ENCODE peak calls at places on chromosomes 12 and 14, in eight cellular contexts. D is sigmoid colon, Z is K562, N is HCT116, E is HepG2, R is transverse colon, O is GM23338, L is GM12891. K is an unnamed sample.

GRCh38 chr12:3332190-3332589 is 158.8 kb upstream of the PRMT8 start:
- DNase-seq in D (no peak), Z (no peak), N (no peak), E (no peak), R (no peak), O (no peak), L (no peak), K (no peak)

GRCh38 chr14:49975286-49975685 is 82.4 kb downstream of the ARF6 start:
- DNase-seq in D (no peak), Z (no peak), N (peak), E (no peak), R (no peak), O (no peak), L (no peak), K (peak)

GRCh38 chr12:95413576-95413975 is 60.4 kb upstream of the METAP2 start:
- DNase-seq in D (no peak), Z (no peak), N (no peak), E (no peak), R (no peak), O (no peak), L (no peak), K (no peak)

GRCh38 chr14:33120966-33121365 is 182.3 kb downstream of the NPAS3 start:
- DNase-seq in D (no peak), Z (no peak), N (no peak), E (no peak), R (no peak), O (no peak), L (no peak), K (no peak)

GRCh38 chr12:127170271-127171180 is 1096.4 kb upstream of the TMEM132C start:
- DNase-seq in D (no peak), Z (no peak), N (no peak), E (no peak), R (no peak), O (no peak), L (no peak), K (no peak)

GRCh38 chr12:45669093-45669492 is 60.4 kb upstream of the ARID2 start:
- DNase-seq in D (no peak), Z (no peak), N (no peak), E (no peak), R (no peak), O (no peak), L (no peak), K (no peak)

GRCh38 chr12:51009038-51009437 is 17.1 kb downstream of the SLC11A2 start:
- DNase-seq in D (peak), Z (no peak), N (no peak), E (no peak), R (peak), O (no peak), L (no peak), K (no peak)

GRCh38 chr12:5796171-5797091 is 148.6 kb downstream of the ANO2 start:
- DNase-seq in D (no peak), Z (peak), N (no peak), E (peak), R (peak), O (peak), L (peak), K (peak)

GRCh38 chr12:64696065-64696741 is 63.0 kb downstream of the GNS start:
- DNase-seq in D (no peak), Z (no peak), N (no peak), E (peak), R (no peak), O (no peak), L (no peak), K (no peak)

GRCh38 chr14:70698288-70698687 is 56.6 kb downstream of the TTC9 start:
- DNase-seq in D (no peak), Z (peak), N (no peak), E (peak), R (peak), O (no peak), L (no peak), K (no peak)

GRCh38 chr14:41607119-41607785 is 576 bp downstream of the LRFN5 start:
- DNase-seq in D (no peak), Z (no peak), N (no peak), E (no peak), R (no peak), O (peak), L (no peak), K (no peak)

GRCh38 chr14:91883770-91884169 is 16.4 kb upstream of the TC2N start:
- DNase-seq in D (peak), Z (no peak), N (no peak), E (no peak), R (no peak), O (no peak), L (no peak), K (no peak)

GRCh38 chr12:76623929-76624328 is 64.4 kb upstream of the OSBPL8 start:
- DNase-seq in D (no peak), Z (no peak), N (peak), E (no peak), R (peak), O (no peak), L (no peak), K (no peak)

GRCh38 chr12:83573676-83574075 is 887.0 kb downstream of the TMTC2 start:
- DNase-seq in D (no peak), Z (no peak), N (peak), E (no peak), R (no peak), O (no peak), L (no peak), K (no peak)

GRCh38 chr14:90820958-90821357 is 4.7 kb upstream of the TTC7B start:
- DNase-seq in D (no peak), Z (no peak), N (no peak), E (no peak), R (peak), O (no peak), L (peak), K (no peak)

GRCh38 chr12:106284294-106285105 is 18.0 kb upstream of the TCP11L2 start:
- DNase-seq in D (no peak), Z (no peak), N (no peak), E (peak), R (no peak), O (no peak), L (no peak), K (no peak)

GRCh38 chr12:54355104-54355815 is 9.0 kb downstream of the GPR84 start:
- DNase-seq in D (no peak), Z (no peak), N (no peak), E (no peak), R (no peak), O (peak), L (no peak), K (no peak)

GRCh38 chr14:61608245-61609142 is 86.8 kb upstream of the HIF1A start:
- DNase-seq in D (no peak), Z (no peak), N (no peak), E (peak), R (no peak), O (no peak), L (no peak), K (no peak)

GRCh38 chr12:120790114-120790513 is 64.5 kb downstream of the ACADS start:
- DNase-seq in D (no peak), Z (no peak), N (no peak), E (no peak), R (no peak), O (no peak), L (no peak), K (no peak)

GRCh38 chr14:49545716-49546115 is 40.5 kb downstream of the RPS29 start:
- DNase-seq in D (no peak), Z (no peak), N (no peak), E (no peak), R (no peak), O (peak), L (no peak), K (no peak)

GRCh38 chr12:47433876-47434275 is 272.0 kb downstream of the RPAP3 start:
- DNase-seq in D (no peak), Z (no peak), N (no peak), E (no peak), R (no peak), O (no peak), L (no peak), K (no peak)

GRCh38 chr14:35883677-35884293 is 57.6 kb downstream of the BRMS1L start:
- DNase-seq in D (no peak), Z (no peak), N (no peak), E (peak), R (peak), O (peak), L (no peak), K (peak)

GRCh38 chr12:121648458-121649028 is 20.9 kb downstream of the MORN3 start:
- DNase-seq in D (no peak), Z (no peak), N (no peak), E (no peak), R (no peak), O (no peak), L (no peak), K (no peak)

GRCh38 chr12:88052686-88053085 is 23.5 kb upstream of the C12orf50 start:
- DNase-seq in D (no peak), Z (peak), N (peak), E (peak), R (peak), O (peak), L (no peak), K (no peak)

GRCh38 chr12:51686727-51687126 is 95.7 kb downstream of the SCN8A start:
- DNase-seq in D (no peak), Z (no peak), N (no peak), E (no peak), R (no peak), O (no peak), L (no peak), K (no peak)

GRCh38 chr12:20631711-20632110 is 63.4 kb upstream of the SLCO1C1 start:
- DNase-seq in D (no peak), Z (no peak), N (no peak), E (no peak), R (no peak), O (no peak), L (no peak), K (no peak)

GRCh38 chr12:96197503-96198272 is 3.5 kb downstream of the ELK3 start:
- DNase-seq in D (no peak), Z (no peak), N (peak), E (no peak), R (no peak), O (no peak), L (no peak), K (no peak)

GRCh38 chr14:103041464-103041863 is 15.9 kb downstream of the CDC42BPB start:
- DNase-seq in D (no peak), Z (no peak), N (no peak), E (no peak), R (no peak), O (no peak), L (no peak), K (no peak)

GRCh38 chr12:104345234-104346066 is 41.9 kb downstream of the EID3 start:
- DNase-seq in D (no peak), Z (no peak), N (no peak), E (no peak), R (no peak), O (no peak), L (no peak), K (no peak)

DNA sequence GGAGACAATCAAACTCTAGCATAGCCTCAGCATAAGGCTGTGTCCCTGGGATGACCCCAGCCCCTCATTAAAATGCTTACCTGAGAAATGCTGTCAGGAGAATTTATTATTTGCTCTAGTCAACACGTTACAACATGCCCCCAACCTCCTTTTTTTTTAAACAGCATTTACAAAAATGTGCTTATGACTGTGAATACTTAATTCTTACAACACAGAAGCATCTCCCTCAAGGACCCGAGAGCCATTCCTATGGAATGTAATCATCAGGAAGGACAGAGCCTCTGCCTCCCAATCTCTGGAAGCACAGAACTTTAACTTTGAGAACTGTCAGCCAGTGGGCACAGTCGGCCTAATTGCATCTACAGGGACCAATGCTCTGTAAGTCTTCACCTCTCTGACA is 136.6 kb upstream of the OVCH1 start:
- DNase-seq in D (no peak), Z (no peak), N (no peak), E (no peak), R (no peak), O (no peak), L (no peak), K (no peak)
- TF ChIP-seq POLR2AphosphoS5 in D (no peak), Z (no peak), N (no peak), E (no peak), R (no peak), O (no peak), L (no peak), K (no peak)

GRCh38 chr12:11838403-11838802 is 188.9 kb downstream of the ETV6 start:
- DNase-seq in D (no peak), Z (no peak), N (no peak), E (no peak), R (no peak), O (no peak), L (no peak), K (no peak)
- TF ChIP-seq POLR2AphosphoS5 in D (peak), Z (no peak), N (no peak), E (no peak), R (no peak), O (no peak), L (no peak), K (no peak)

DNA sequence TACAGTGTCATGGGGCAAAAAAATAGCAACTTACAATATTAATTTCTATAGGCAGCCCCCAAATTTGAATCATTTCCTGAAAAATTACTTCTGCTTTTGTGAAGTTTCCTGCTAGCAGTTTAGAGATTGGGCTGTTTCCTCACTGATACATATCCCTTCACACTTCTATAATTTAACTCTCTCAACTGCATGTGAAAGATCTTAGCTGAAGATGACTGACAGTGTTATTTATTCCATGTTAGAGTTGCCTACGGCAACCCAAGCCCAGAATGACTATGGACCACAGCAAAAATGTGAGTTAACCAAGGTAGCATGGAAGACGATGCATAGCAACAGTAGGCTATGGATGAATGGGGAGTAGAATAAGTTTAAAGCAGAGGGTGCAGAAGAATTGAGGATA is at the start of gene KLRG1:
- DNase-seq in D (no peak), Z (no peak), N (no peak), E (no peak), R (no peak), O (no peak), L (no peak), K (no peak)
- TF ChIP-seq POLR2AphosphoS5 in D (no peak), Z (no peak), N (no peak), E (no peak), R (no peak), O (no peak), L (no peak), K (no peak)

DNA sequence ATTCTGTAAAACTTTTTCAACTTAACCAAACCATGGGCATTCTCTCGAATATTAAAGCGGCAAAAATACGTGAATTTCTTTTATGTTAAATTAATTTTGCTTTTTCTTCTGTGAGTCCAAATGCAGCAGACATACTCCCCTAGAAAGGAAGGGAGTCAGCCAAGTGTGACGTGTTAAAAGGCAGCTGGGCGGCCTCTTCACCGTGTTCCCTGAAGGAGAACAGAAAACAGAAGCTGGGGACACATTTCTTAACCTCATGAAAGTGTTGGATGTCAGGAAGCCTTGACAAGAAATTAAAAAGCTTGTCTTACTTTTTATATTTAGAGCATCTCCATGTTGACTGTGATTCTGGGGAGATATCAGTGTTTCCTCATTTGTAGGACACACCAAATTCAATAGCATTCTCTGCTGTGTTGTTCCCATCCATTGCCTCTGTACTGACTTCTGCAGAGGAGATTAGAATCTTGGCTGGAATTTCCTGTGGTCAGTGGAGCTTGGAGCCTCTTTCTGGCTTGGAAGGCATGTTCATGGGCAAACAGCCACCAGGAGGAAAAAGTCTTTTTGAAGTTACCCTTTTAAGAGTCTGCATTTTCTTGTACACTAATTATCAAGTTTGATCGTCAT is 93.7 kb downstream of the RMST start:
- DNase-seq in D (no peak), Z (no peak), N (no peak), E (peak), R (no peak), O (peak), L (no peak), K (no peak)
- TF ChIP-seq POLR2AphosphoS5 in D (no peak), Z (no peak), N (no peak), E (no peak), R (no peak), O (no peak), L (no peak), K (peak)

GRCh38 chr14:52877628-52878027 is 73.2 kb downstream of the FERMT2 start:
- DNase-seq in D (no peak), Z (no peak), N (no peak), E (no peak), R (no peak), O (no peak), L (no peak), K (no peak)

GRCh38 chr14:52878469-52878868 is 72.4 kb downstream of the FERMT2 start:
- DNase-seq in D (no peak), Z (no peak), N (no peak), E (no peak), R (no peak), O (no peak), L (no peak), K (no peak)

GRCh38 chr14:52876311-52876710 is 74.5 kb downstream of the FERMT2 start:
- DNase-seq in D (no peak), Z (no peak), N (no peak), E (no peak), R (no peak), O (peak), L (no peak), K (no peak)

GRCh38 chr14:52875707-52876106 is 75.1 kb downstream of the FERMT2 start:
- DNase-seq in D (no peak), Z (no peak), N (no peak), E (no peak), R (no peak), O (no peak), L (no peak), K (no peak)

DNA sequence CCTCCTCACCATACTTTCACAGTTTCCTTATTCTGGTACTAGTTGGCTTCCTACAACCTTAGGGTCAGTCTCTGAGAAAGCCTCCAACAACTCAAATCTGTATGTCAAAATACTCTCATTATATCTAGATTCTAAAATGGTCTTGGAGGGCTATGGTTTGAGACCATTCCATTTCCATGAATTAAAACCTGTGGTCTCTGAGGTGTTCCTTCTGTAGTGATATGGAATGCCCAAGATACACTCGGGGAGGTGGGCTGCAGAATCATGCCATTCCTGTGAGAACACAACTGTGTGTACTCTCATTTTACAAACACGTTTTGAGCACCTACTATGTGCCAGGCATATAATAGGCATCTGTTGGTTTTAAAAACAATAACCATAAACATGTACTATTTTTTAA is 74.0 kb downstream of the FERMT2 start:
- DNase-seq in D (no peak), Z (no peak), N (no peak), E (no peak), R (no peak), O (no peak), L (no peak), K (no peak)
- TF ChIP-seq POLR2AphosphoS5 in D (no peak), Z (no peak), N (no peak), E (no peak), R (no peak), O (no peak), L (no peak), K (no peak)

GRCh38 chr12:118571730-118572129 is 195.4 kb downstream of the SUDS3 start:
- DNase-seq in D (no peak), Z (no peak), N (no peak), E (no peak), R (no peak), O (no peak), L (no peak), K (no peak)
- TF ChIP-seq POLR2AphosphoS5 in D (peak), Z (no peak), N (no peak), E (no peak), R (no peak), O (no peak), L (no peak), K (no peak)

GRCh38 chr14:105330491-105330895 is 15.9 kb downstream of the PACS2 start:
- DNase-seq in D (no peak), Z (no peak), N (no peak), E (no peak), R (no peak), O (no peak), L (no peak), K (no peak)
- TF ChIP-seq POLR2AphosphoS5 in D (no peak), Z (no peak), N (no peak), E (no peak), R (no peak), O (no peak), L (no peak), K (no peak)

DNA sequence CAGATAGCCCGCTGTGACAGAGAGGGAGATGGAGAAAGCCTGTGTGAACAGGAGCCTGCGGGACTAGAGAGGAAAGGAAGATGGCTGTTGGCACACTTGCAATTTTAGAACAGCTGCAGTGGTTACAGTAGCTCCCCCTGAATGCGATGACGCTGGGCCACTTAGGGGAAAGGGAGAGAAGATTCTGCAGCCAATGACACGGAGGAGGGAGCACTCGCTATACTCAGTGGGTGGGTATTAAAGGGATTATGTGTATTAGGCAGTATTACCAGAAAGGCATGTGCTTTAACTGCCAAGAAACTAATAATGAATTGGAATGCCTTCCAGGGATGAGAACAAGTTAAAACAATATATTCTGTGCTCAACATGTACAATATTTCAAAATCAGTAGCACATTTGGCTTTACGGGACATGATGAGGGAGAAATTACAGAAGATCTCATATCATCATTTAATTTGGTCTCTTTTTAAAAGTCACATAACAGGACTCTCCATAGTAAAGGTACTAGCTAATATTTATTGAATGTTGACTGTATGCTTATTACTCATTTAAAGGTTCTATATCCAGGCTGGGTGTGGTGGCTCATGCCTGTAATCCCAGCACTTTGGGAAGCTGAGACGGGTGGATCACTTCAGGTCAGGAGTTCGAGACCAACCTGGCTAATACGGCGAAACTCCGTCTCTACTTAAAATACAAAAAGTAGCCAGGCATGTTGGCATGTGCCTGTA is 35.9 kb upstream of the FOS start:
- DNase-seq in D (no peak), Z (no peak), N (no peak), E (no peak), R (peak), O (no peak), L (no peak), K (no peak)
- TF ChIP-seq POLR2AphosphoS5 in D (no peak), Z (no peak), N (no peak), E (no peak), R (no peak), O (no peak), L (no peak), K (no peak)

K was measured in Panc1.